ENCODE peak calls at places on chromosomes 4 and X, in six cellular contexts. F is mesendoderm, C is mesenchymal stem cell, E is IMR-90, V is trophoblast cell, K is H1. J is an unnamed sample.
A peak's percentile ranks its signal among the peaks of the same experiment; 100 is the strongest.

GRCh38 chr4:128831526-128832252 is 22.2 kb downstream of the JADE1 start:
- DNase-seq in C (peak; percentile 71), E (peak; percentile 57), V (no peak), F (peak; percentile 96), K (no peak), J (peak; percentile 39)

GRCh38 chr4:82523179-82523578 is 38.6 kb downstream of the TMEM150C start:
- DNase-seq in V (no peak), K (no peak), F (peak; percentile 14), E (no peak), C (no peak), J (no peak)

GRCh38 chr4:72305080-72305479 is 263.9 kb downstream of the ADAMTS3 start:
- DNase-seq in C (no peak), F (no peak), K (no peak), V (no peak), E (no peak), J (no peak)

GRCh38 chr4:117417856-117418255 is 332.5 kb upstream of the TRAM1L1 start:
- DNase-seq in K (no peak), C (peak; percentile 50), V (no peak), F (no peak), E (peak; percentile 51), J (no peak)

GRCh38 chrX:113982766-113983165 is 601.1 kb upstream of the HTR2C start:
- DNase-seq in F (no peak), V (no peak), E (no peak), K (no peak), C (no peak), J (no peak)

GRCh38 chr4:123037809-123038208 is 115.4 kb upstream of the NUDT6 start:
- DNase-seq in F (no peak), K (no peak), V (peak; percentile 22), C (peak; percentile 32), E (peak; percentile 54), J (no peak)

GRCh38 chrX:72554448-72555140 is 18.0 kb downstream of the HDAC8 start:
- DNase-seq in V (no peak), C (peak; percentile 18), K (peak; percentile 59), F (peak; percentile 88), E (no peak), J (peak; percentile 18)

GRCh38 chrX:86133761-86134160 is 14.5 kb upstream of the DACH2 start:
- DNase-seq in C (peak; percentile 6), K (no peak), V (no peak), F (peak; percentile 7), E (peak; percentile 34), J (no peak)

GRCh38 chrX:110210417-110211139 is 107.3 kb downstream of the AMMECR1 start:
- DNase-seq in K (no peak), E (peak; percentile 96), F (no peak), C (peak; percentile 93), V (no peak), J (no peak)

GRCh38 chr4:7201351-7202305 is 9.3 kb downstream of the SORCS2 start:
- DNase-seq in E (no peak), K (no peak), C (peak; percentile 24), F (peak; percentile 14), V (no peak), J (no peak)

GRCh38 chr4:103403619-103404018 is 205.5 kb upstream of the CENPE start:
- DNase-seq in V (no peak), F (no peak), K (no peak), E (no peak), C (no peak), J (no peak)

GRCh38 chrX:45709381-45709780 is 508.7 kb upstream of the DIPK2B start:
- DNase-seq in C (peak; percentile 20), F (no peak), E (peak; percentile 44), V (no peak), K (no peak), J (no peak)

GRCh38 chr4:73936969-73937368 is 44.9 kb downstream of the PF4 start:
- DNase-seq in F (no peak), V (no peak), E (no peak), C (no peak), K (no peak), J (no peak)

GRCh38 chrX:148871422-148872152 is 371.2 kb downstream of the AFF2 start:
- DNase-seq in K (no peak), C (no peak), F (no peak), V (peak; percentile 62), E (peak; percentile 70), J (no peak)

GRCh38 chr4:152666946-152667345 is 12.9 kb downstream of the TMEM154 start:
- DNase-seq in V (no peak), F (no peak), K (no peak), C (no peak), E (no peak), J (no peak)

GRCh38 chrX:34638116-34638515 is 19.0 kb downstream of the TMEM47 start:
- DNase-seq in F (peak; percentile 25), E (peak; percentile 54), C (peak; percentile 41), V (no peak), K (no peak), J (no peak)

GRCh38 chr4:151744614-151745013 is 16.2 kb downstream of the GATB start:
- DNase-seq in C (peak; percentile 92), E (peak; percentile 97), F (peak; percentile 96), V (peak; percentile 64), K (no peak), J (no peak)

GRCh38 chr4:3683077-3683743 is 83.0 kb upstream of the ADRA2C start:
- DNase-seq in C (no peak), K (no peak), V (no peak), E (no peak), F (no peak), J (no peak)

DNA sequence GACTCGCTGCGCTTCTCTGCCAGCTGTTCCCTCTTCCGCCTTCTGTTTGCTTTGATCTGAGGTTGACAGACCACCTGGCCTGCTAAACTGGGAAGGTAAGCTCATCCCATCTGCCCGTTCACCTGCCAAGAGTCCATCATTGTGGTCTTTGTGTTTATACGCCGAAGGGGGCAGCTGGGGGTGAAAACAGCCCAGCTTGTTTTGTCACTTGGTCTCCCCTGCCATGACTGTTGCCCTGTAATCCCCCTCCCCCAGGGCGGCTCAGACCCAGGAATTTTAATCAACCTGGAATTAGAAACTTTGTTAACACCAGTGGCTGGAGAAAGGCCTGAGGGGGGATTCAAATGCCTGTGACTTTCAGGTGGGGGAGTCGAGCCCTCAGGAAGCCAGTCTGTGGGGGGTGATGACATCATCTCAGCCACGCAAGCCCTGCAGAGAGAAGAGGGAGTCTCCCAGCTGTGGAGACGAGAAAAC is 333.3 kb downstream of the BCOR start:
- DNase-seq in V (no peak), F (peak; percentile 47), K (no peak), C (peak; percentile 19), E (peak; percentile 34), J (no peak)
- H2AK5ac ChIP-seq in V (no peak overlapping the region), F (no peak overlapping the region), K (peak overlapping the region; percentile 75), C (peak overlapping the region; percentile 77), E (no peak overlapping the region), J (no peak overlapping the region)

GRCh38 chrX:153830632-153831434 is 489 bp upstream of the PDZD4 start:
- DNase-seq in E (no peak), F (no peak), K (no peak), C (no peak), V (no peak), J (no peak)
- H3K4me3 ChIP-seq in E (no peak overlapping the region), F (no peak overlapping the region), K (peak overlapping the region; percentile 78), C (no peak overlapping the region), V (no peak overlapping the region), J (peak overlapping the region; percentile 68)

DNA sequence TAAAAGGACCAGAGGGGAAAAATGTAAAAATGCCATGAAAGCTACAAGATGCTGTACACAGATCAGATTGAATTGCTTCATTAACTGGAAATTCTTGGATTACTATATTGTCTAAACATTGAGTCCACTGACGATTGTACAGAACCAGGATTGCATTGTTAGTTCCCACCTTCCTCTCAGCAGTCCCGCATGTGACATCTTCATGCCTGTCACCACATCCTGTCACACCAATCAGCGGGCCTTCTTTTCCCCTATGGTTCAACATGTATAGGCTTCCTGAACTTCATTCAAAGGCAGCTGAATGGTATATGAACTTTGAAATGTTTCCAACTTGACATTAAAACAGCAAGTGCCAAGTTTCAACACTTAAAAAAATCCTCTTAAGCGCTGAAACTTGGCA is 24.5 kb downstream of the ZRSR2 start:
- DNase-seq in E (no peak), C (no peak), F (no peak), K (no peak), V (no peak), J (no peak)
- H2AK5ac ChIP-seq in E (no peak overlapping the region), C (no peak overlapping the region), F (no peak overlapping the region), K (no peak overlapping the region), V (no peak overlapping the region), J (no peak overlapping the region)

DNA sequence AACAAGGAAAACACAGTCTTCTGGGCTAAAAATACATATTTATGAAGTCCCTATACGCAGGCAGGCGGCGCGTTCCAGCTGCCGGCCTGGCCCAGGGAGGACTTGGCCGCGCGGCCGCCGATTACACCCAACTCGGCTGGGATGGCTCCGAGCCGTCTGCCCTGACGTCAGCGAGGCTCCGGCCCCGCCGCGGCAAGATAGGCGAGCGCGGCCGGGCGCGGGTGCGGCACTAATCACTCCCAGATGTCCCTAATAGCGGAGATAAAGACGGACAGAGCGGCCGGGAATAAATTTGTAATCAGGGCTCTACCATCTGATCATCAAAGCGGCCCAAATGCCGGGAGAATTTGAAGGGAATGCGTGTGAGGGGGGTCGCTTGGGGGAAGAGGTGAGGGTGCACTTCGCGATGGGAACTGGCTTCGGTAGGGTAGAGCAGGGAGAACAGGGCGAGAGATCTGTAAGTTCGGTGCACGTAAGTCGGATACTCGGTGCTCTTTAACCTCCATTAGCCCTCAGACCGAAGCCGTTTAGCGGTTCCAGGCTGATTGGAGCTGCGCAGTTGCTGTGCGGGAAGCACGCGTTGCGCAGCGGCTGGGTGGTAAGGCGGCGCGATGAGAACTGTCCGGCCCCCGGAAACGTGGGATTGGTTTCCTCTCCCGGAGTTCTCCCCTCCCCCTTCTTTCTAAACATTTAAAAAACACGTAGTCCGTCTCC is 7.7 kb downstream of the HAND2 start:
- DNase-seq in K (peak; percentile 76), C (peak; percentile 95), E (peak; percentile 85), V (peak; percentile 40), F (peak; percentile 80), J (no peak)
- H3K4me3 ChIP-seq in K (peak overlapping the region; percentile 53), C (peak overlapping the region; percentile 31), E (peak overlapping the region; percentile 35), V (peak overlapping the region; percentile 67), F (peak overlapping the region; percentile 34), J (peak overlapping the region; percentile 77)

J was measured in neuronal stem cell.